ENCODE peak calls at places on chromosomes 13 and 19, in eight cellular contexts. W is mesendoderm; P is CD8-positive, alpha-beta T cell; S is anterior cingulate cortex; R is activated effector memory CD4-positive, alpha-beta T cell treated with Interleukin-2 at 50 U/mL for 16 hours; A is NCI-H2227 treated with DMSO at 0.1 percent for 48 hours; U is ACHN; B is hepatocyte. C is an unnamed sample.

GRCh38 chr19:18795540-18795939 is 4.4 kb upstream of the COMP start:
- DNase-seq in A (no peak), S (peak), P (no peak), U (no peak), B (peak), R (no peak), W (peak), C (no peak)

GRCh38 chr13:98494769-98495168 is 82.1 kb downstream of the STK24 start:
- DNase-seq in A (no peak), S (no peak), W (no peak), B (no peak), P (no peak), U (no peak), R (no peak), C (no peak)

GRCh38 chr19:29105629-29106352 is 107.2 kb downstream of the UQCRFS1 start:
- DNase-seq in W (peak), R (no peak), P (no peak), B (no peak), S (no peak), U (no peak), A (no peak), C (no peak)

GRCh38 chr19:48928164-48929005 is 5.1 kb upstream of the DHDH start:
- DNase-seq in A (no peak), B (no peak), S (no peak), P (no peak), R (no peak), W (no peak), U (no peak), C (no peak)

GRCh38 chr13:77290342-77290741 is 36.6 kb downstream of the MYCBP2 start:
- DNase-seq in W (no peak), R (no peak), U (no peak), A (no peak), P (no peak), S (no peak), B (no peak), C (no peak)

GRCh38 chr13:50845211-50845610 is 1.7 kb upstream of the DLEU7 start:
- DNase-seq in R (no peak), S (no peak), P (no peak), A (no peak), B (no peak), U (no peak), W (no peak), C (no peak)

GRCh38 chr13:71304861-71305260 is 562.1 kb downstream of the DACH1 start:
- DNase-seq in A (no peak), S (no peak), B (no peak), P (no peak), R (no peak), W (no peak), U (no peak), C (no peak)

GRCh38 chr13:52845334-52845761 is 3.1 kb downstream of the PCDH8 start:
- DNase-seq in P (no peak), W (peak), R (no peak), B (no peak), A (no peak), S (no peak), U (no peak), C (no peak)

GRCh38 chr19:2184422-2185012 is 20.8 kb downstream of the DOT1L start:
- DNase-seq in W (no peak), R (no peak), B (no peak), S (no peak), A (no peak), U (no peak), P (no peak), C (no peak)

GRCh38 chr19:14475251-14476073 is at the start of gene PTGER1:
- DNase-seq in W (peak), S (no peak), A (no peak), B (peak), P (no peak), R (no peak), U (peak), C (no peak)

GRCh38 chr13:97018029-97018819 is 23.9 kb upstream of the OXGR1 start:
- DNase-seq in U (peak), S (peak), P (no peak), R (no peak), A (peak), B (peak), W (peak), C (peak)

GRCh38 chr13:35470671-35471465 is 5.6 kb downstream of the MAB21L1 start:
- DNase-seq in S (peak), B (peak), A (no peak), R (no peak), W (peak), U (no peak), P (no peak), C (no peak)

GRCh38 chr19:37932985-37933953 is 26.3 kb downstream of the SIPA1L3 start:
- DNase-seq in W (peak), R (no peak), B (peak), U (peak), A (peak), S (no peak), P (no peak), C (peak)

GRCh38 chr13:48126944-48127814 is 32.3 kb upstream of the MED4 start:
- DNase-seq in U (peak), W (peak), P (peak), B (peak), S (no peak), A (peak), R (peak), C (peak)

GRCh38 chr13:109761695-109762094 is 24.7 kb downstream of the IRS2 start:
- DNase-seq in B (no peak), A (no peak), R (no peak), S (no peak), U (no peak), P (no peak), W (no peak), C (no peak)

GRCh38 chr19:7177926-7178325 is 108.4 kb downstream of the ZNF557 start:
- DNase-seq in W (no peak), U (no peak), S (no peak), R (no peak), P (no peak), B (no peak), A (no peak), C (no peak)